ENCODE peak calls at places on chromosomes 3 and 15, in nine cellular contexts. J is adrenal gland, Q is choroid plexus epithelial cell, N is lower leg skin, D is RWPE1, B is colonic mucosa, H is transverse colon, P is GM13977, S is coronary artery. L is an unnamed sample.

GRCh38 chr3:37814547-37814946 is 47.1 kb upstream of the CTDSPL start:
- DNase-seq in P (peak), S (no peak), B (no peak), N (no peak), H (no peak), J (no peak), D (peak), Q (peak), L (no peak)

GRCh38 chr3:76463501-76463900 is 576.4 kb upstream of the ROBO2 start:
- DNase-seq in N (no peak), J (no peak), Q (no peak), P (no peak), S (no peak), B (no peak), D (no peak), H (no peak), L (no peak)

GRCh38 chr3:117139681-117140080 is 430.1 kb downstream of the TUSC7 start:
- DNase-seq in S (no peak), D (no peak), Q (no peak), H (no peak), P (no peak), N (no peak), B (no peak), J (no peak), L (no peak)

GRCh38 chr3:42654331-42655201 is 1.1 kb downstream of the ZBTB47 start:
- DNase-seq in P (peak), H (peak), S (peak), B (peak), N (peak), J (peak), Q (peak), D (no peak), L (no peak)

GRCh38 chr15:65979316-65979715 is 110.0 kb downstream of the RAB11A start:
- DNase-seq in J (peak), B (no peak), D (peak), Q (peak), H (no peak), S (no peak), P (no peak), N (no peak), L (no peak)

GRCh38 chr3:184562875-184563568 is 1.4 kb downstream of the EPHB3 start:
- DNase-seq in Q (no peak), H (no peak), J (no peak), D (no peak), N (no peak), B (no peak), P (no peak), S (no peak), L (no peak)

GRCh38 chr3:64104691-64105101 is 81.4 kb upstream of the PSMD6 start:
- DNase-seq in S (no peak), Q (peak), J (no peak), D (peak), N (no peak), B (no peak), H (no peak), P (no peak), L (no peak)

GRCh38 chr3:34683851-34684250 is 885.4 kb downstream of the PDCD6IP start:
- DNase-seq in J (peak), H (peak), Q (peak), N (no peak), B (peak), D (no peak), P (peak), S (no peak), L (peak)

GRCh38 chr3:13583251-13584180 is 34.6 kb downstream of the FBLN2 start:
- DNase-seq in J (no peak), S (no peak), N (no peak), P (no peak), H (no peak), B (no peak), D (no peak), Q (no peak), L (no peak)

GRCh38 chr15:84915011-84915958 is 30.8 kb downstream of the SLC28A1 start:
- DNase-seq in J (peak), H (peak), D (peak), B (peak), P (peak), Q (peak), N (peak), S (peak), L (peak)

GRCh38 chr15:52100807-52101206 is 11.8 kb downstream of the BCL2L10 start:
- DNase-seq in J (peak), B (peak), S (no peak), Q (peak), P (no peak), D (no peak), H (peak), N (peak), L (no peak)

GRCh38 chr3:130111185-130111864 is 29.7 kb downstream of the ALG1L2 start:
- DNase-seq in J (peak), S (peak), Q (peak), N (peak), H (peak), P (peak), B (peak), D (peak), L (peak)

GRCh38 chr3:177441813-177442646 is 244.7 kb upstream of the TBL1XR1 start:
- DNase-seq in N (no peak), B (no peak), D (no peak), S (no peak), H (no peak), Q (no peak), J (no peak), P (peak), L (no peak)

GRCh38 chr3:72193768-72194463 is 409.0 kb upstream of the PROK2 start:
- DNase-seq in J (no peak), H (no peak), S (no peak), D (no peak), Q (peak), N (peak), P (no peak), B (no peak), L (no peak)

GRCh38 chr3:3179407-3180094 is at the start of gene CRBN:
- DNase-seq in S (peak), D (peak), Q (peak), N (peak), J (peak), B (peak), P (peak), H (peak), L (peak)

GRCh38 chr3:16024548-16024947 is 149.9 kb upstream of the GALNT15 start:
- DNase-seq in D (no peak), J (no peak), B (no peak), H (no peak), S (no peak), P (no peak), N (no peak), Q (no peak), L (no peak)

GRCh38 chr15:42056934-42057743 is 36.3 kb upstream of the PLA2G4E start:
- DNase-seq in P (peak), J (peak), D (peak), S (peak), H (peak), Q (peak), B (peak), N (peak), L (peak)

GRCh38 chr15:80183886-80184285 is 31.1 kb downstream of the FAH start:
- DNase-seq in P (no peak), J (no peak), D (no peak), N (no peak), H (no peak), B (no peak), S (no peak), Q (peak), L (no peak)

GRCh38 chr15:91469627-91470567 is 369.8 kb downstream of the SV2B start:
- DNase-seq in J (no peak), Q (no peak), S (no peak), D (no peak), N (no peak), H (peak), B (peak), P (no peak), L (peak)

GRCh38 chr3:141789281-141789680 is 26.1 kb downstream of the GRK7 start:
- DNase-seq in Q (peak), J (no peak), N (no peak), P (no peak), B (no peak), H (no peak), S (no peak), D (no peak), L (no peak)

GRCh38 chr3:197023241-197023997 is 6.2 kb downstream of the MELTF start:
- DNase-seq in J (no peak), B (no peak), D (no peak), P (peak), N (no peak), S (no peak), H (no peak), Q (no peak), L (no peak)

GRCh38 chr3:536417-536813 is 339.9 kb downstream of the CHL1 start:
- DNase-seq in N (no peak), P (no peak), J (no peak), D (no peak), S (no peak), Q (no peak), H (no peak), B (no peak), L (no peak)

GRCh38 chr15:73369073-73369694 is 426 bp upstream of the HCN4 start:
- DNase-seq in S (no peak), P (no peak), H (no peak), N (no peak), Q (no peak), B (no peak), D (no peak), J (no peak), L (peak)

GRCh38 chr15:71098920-71099319 is 16.4 kb upstream of the THSD4 start:
- DNase-seq in P (no peak), D (no peak), N (no peak), H (no peak), Q (no peak), S (no peak), J (no peak), B (no peak), L (no peak)

GRCh38 chr15:98881526-98882517 is 125.8 kb downstream of the PGPEP1L start:
- DNase-seq in S (no peak), B (no peak), N (no peak), Q (peak), P (peak), H (no peak), J (no peak), D (no peak), L (peak)

GRCh38 chr3:47512416-47513124 is 942 bp downstream of the ELP6 start:
- DNase-seq in Q (peak), P (no peak), D (no peak), J (peak), B (peak), H (peak), S (no peak), N (peak), L (peak)

GRCh38 chr15:48132874-48133273 is 12.1 kb downstream of the SLC24A5 start:
- DNase-seq in B (no peak), J (no peak), D (no peak), Q (no peak), N (no peak), P (no peak), S (no peak), H (no peak), L (no peak)

GRCh38 chr15:79540551-79540950 is 108.4 kb downstream of the MINAR1 start:
- DNase-seq in D (no peak), B (no peak), J (no peak), Q (no peak), N (no peak), P (no peak), H (no peak), S (no peak), L (no peak)

GRCh38 chr3:39150170-39150802 is 3.1 kb downstream of the CSRNP1 start:
- DNase-seq in S (no peak), B (no peak), H (no peak), P (no peak), J (peak), N (no peak), D (no peak), Q (no peak), L (no peak)

GRCh38 chr15:98801234-98801561 is 152.9 kb downstream of the IGF1R start:
- DNase-seq in S (peak), N (no peak), H (no peak), J (no peak), D (no peak), P (no peak), Q (no peak), B (no peak), L (peak)

GRCh38 chr3:124429129-124429815 is 301.0 kb upstream of the UMPS start:
- DNase-seq in N (no peak), J (no peak), S (no peak), D (peak), P (no peak), B (no peak), H (no peak), Q (peak), L (no peak)

GRCh38 chr15:71116366-71116765 is 1.1 kb downstream of the THSD4 start:
- DNase-seq in B (peak), J (no peak), N (no peak), H (peak), S (no peak), D (peak), Q (no peak), P (no peak), L (no peak)

GRCh38 chr3:65995030-65995429 is 43.7 kb downstream of the MAGI1 start:
- DNase-seq in Q (peak), P (no peak), D (peak), H (no peak), N (no peak), B (no peak), S (no peak), J (peak), L (no peak)

GRCh38 chr3:42066516-42067181 is 24.5 kb upstream of the TRAK1 start:
- DNase-seq in S (no peak), D (no peak), H (no peak), B (no peak), P (peak), Q (peak), J (no peak), N (no peak), L (no peak)

DNA sequence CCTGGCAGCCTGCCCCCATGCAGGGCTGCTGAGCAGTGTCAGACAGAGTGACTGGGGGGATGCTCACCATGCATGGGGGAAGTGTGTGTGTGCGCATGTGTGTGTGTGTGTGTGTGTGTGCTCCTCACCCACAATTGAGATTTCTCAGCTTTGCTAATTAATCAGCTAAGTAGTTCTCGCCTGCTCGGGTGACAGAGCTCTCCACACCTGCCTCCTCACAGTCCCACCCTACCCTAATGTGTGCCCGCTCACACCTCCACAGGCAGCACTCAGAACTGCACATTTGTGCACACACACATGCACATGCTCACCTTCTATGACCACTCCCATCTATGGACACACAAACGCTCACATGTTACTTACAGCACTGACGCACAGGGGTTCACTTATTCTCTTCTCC is 37.3 kb downstream of the CACNA2D2 start:
- DNase-seq in J (no peak), D (no peak), P (no peak), N (no peak), S (no peak), H (no peak), Q (no peak), B (no peak), L (peak)
- TF ChIP-seq CTCF in J (no peak), D (no peak), P (no peak), N (no peak), S (no peak), H (no peak), Q (no peak), B (no peak), L (no peak)

DNA sequence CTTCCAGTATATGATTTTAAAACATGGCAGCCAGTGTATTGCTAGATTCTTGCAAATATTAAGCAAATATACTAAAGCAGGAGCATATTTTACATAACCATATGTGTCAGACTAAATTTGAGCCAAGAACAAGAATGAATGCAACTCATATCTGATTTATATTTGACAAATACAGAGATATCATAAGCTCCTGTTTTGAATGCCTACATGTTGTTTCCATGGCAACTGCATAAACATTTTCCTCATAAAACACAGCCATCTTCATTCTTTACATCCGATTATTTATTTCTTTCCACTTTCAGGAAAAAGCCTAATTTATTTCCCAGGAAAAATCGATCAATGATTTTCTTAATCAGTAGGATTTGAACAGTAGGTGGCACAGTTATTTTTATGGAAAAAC is 172.2 kb upstream of the TSPAN3 start:
- DNase-seq in P (no peak), J (no peak), Q (no peak), B (no peak), D (peak), H (no peak), S (no peak), N (no peak), L (no peak)
- TF ChIP-seq CTCF in P (no peak), J (no peak), Q (no peak), B (no peak), D (no peak), H (no peak), S (no peak), N (no peak), L (no peak)

DNA sequence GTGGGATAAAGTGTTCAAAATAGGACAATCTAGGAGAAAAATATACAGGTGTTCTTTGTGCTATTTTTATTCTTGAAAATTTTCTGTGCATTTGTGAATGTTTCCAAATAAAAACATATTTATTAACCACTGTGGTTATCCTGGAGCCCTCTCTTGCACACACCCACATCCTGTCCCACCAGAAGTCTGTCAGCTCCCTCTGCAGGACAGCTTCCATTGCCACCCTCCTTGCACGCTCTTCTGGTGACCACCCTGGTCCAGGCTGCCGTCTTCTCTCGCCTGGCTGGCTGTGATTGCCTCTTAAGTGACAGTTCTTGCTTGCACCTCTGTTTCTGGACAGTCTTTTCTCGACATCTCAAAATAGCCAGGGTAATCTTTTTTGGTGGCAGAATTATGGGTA is 394.0 kb downstream of the LRTM1 start:
- DNase-seq in N (no peak), D (no peak), P (no peak), H (no peak), S (no peak), J (no peak), B (no peak), Q (no peak), L (no peak)
- TF ChIP-seq CTCF in N (no peak), D (no peak), P (no peak), H (no peak), S (no peak), J (no peak), B (no peak), Q (no peak), L (no peak)

GRCh38 chr3:25915673-25916072 is 125.8 kb downstream of the OXSM start:
- DNase-seq in J (no peak), N (no peak), Q (no peak), P (no peak), H (no peak), S (no peak), D (no peak), B (no peak), L (no peak)

GRCh38 chr3:25907081-25907480 is 117.2 kb downstream of the OXSM start:
- DNase-seq in H (no peak), D (no peak), Q (no peak), P (no peak), B (no peak), N (no peak), J (no peak), S (no peak), L (no peak)

GRCh38 chr3:25911525-25912295 is 121.8 kb downstream of the OXSM start:
- DNase-seq in B (no peak), D (no peak), S (no peak), H (no peak), Q (no peak), P (no peak), J (no peak), N (no peak), L (no peak)

GRCh38 chr3:25913179-25913578 is 123.3 kb downstream of the OXSM start:
- DNase-seq in Q (no peak), P (no peak), D (no peak), N (no peak), B (no peak), S (no peak), H (no peak), J (no peak), L (no peak)

GRCh38 chr3:25910997-25911396 is 121.1 kb downstream of the OXSM start:
- DNase-seq in Q (peak), D (no peak), B (peak), P (no peak), N (no peak), S (no peak), H (peak), J (peak), L (peak)
- TF ChIP-seq CTCF in Q (peak), D (no peak), B (peak), P (peak), N (no peak), S (no peak), H (peak), J (no peak), L (peak)

GRCh38 chr3:81218023-81218422 is 543.4 kb downstream of the GBE1 start:
- DNase-seq in N (no peak), J (no peak), D (no peak), H (no peak), P (no peak), Q (peak), B (no peak), S (no peak), L (no peak)
- TF ChIP-seq CTCF in N (no peak), J (peak), D (no peak), H (no peak), P (peak), Q (peak), B (no peak), S (no peak), L (no peak)